ENCODE peak calls at places on chromosomes 3 and 15, in four cellular contexts. V, B, M and G are unnamed samples.

GRCh38 chr3:165837058-165837525 is at the start of gene BCHE:
- DNase-seq in V (peak), B (no peak), M (peak), G (peak)

GRCh38 chr15:85756411-85757072 is 38.2 kb downstream of the KLHL25 start:
- DNase-seq in V (no peak), B (no peak), M (no peak), G (no peak)

GRCh38 chr15:59736181-59736580 is 47.1 kb upstream of the BNIP2 start:
- DNase-seq in V (no peak), B (no peak), M (no peak), G (no peak)

GRCh38 chr15:71691700-71692417 is 118.5 kb upstream of the NR2E3 start:
- DNase-seq in V (peak), B (no peak), M (peak), G (no peak)

GRCh38 chr3:53730565-53730964 is 115.7 kb downstream of the CHDH start:
- DNase-seq in V (no peak), B (no peak), M (no peak), G (no peak)

GRCh38 chr15:71596672-71597071 is 213.7 kb upstream of the NR2E3 start:
- DNase-seq in V (no peak), B (no peak), M (no peak), G (no peak)

GRCh38 chr3:158659454-158660237 is 12.8 kb downstream of the LXN start:
- DNase-seq in V (peak), B (peak), M (peak), G (peak)

GRCh38 chr3:18988619-18989229 is 159.6 kb upstream of the KCNH8 start:
- DNase-seq in V (peak), B (no peak), M (peak), G (peak)

GRCh38 chr3:59685432-59685831 is 635.6 kb upstream of the CFAP20DC start:
- DNase-seq in V (no peak), B (no peak), M (no peak), G (no peak)

GRCh38 chr3:170633573-170633972 is 47.7 kb upstream of the SLC7A14 start:
- DNase-seq in V (no peak), B (no peak), M (no peak), G (no peak)

GRCh38 chr15:27222479-27222878 is 251.5 kb downstream of the GABRG3 start:
- DNase-seq in V (peak), B (no peak), M (peak), G (no peak)

GRCh38 chr15:36401586-36401966 is 177.8 kb upstream of the CDIN1 start:
- DNase-seq in V (no peak), B (no peak), M (no peak), G (no peak)

GRCh38 chr3:105868450-105868744 is 415 bp downstream of the CBLB start:
- DNase-seq in V (peak), B (no peak), M (no peak), G (peak)

GRCh38 chr3:58236527-58237237 is 910 bp upstream of the ABHD6 start:
- DNase-seq in V (peak), B (no peak), M (no peak), G (no peak)

GRCh38 chr15:89362203-89363101 is 27.8 kb upstream of the POLG start:
- DNase-seq in V (no peak), B (no peak), M (no peak), G (no peak)

GRCh38 chr3:193743702-193744047 is 150.7 kb downstream of the OPA1 start:
- DNase-seq in V (no peak), B (no peak), M (peak), G (peak)

GRCh38 chr15:34732430-34732829 is 22.4 kb downstream of the GJD2 start:
- DNase-seq in V (no peak), B (no peak), M (peak), G (no peak)

GRCh38 chr3:17605032-17605431 is 137.4 kb downstream of the TBC1D5 start:
- DNase-seq in V (peak), B (peak), M (peak), G (no peak)

GRCh38 chr3:111521881-111522280 is 20.1 kb upstream of the CD96 start:
- DNase-seq in V (no peak), B (no peak), M (no peak), G (no peak)

GRCh38 chr3:69426905-69427304 is 41.0 kb upstream of the FRMD4B start:
- DNase-seq in V (no peak), B (no peak), M (no peak), G (no peak)
- TF ChIP-seq CTCF in V (peak), B (no peak), M (peak), G (no peak)

GRCh38 chr3:127483902-127484591 is 106.5 kb downstream of the TPRA1 start:
- DNase-seq in V (no peak), B (no peak), M (no peak), G (no peak)
- TF ChIP-seq CTCF in V (no peak), B (no peak), M (no peak), G (no peak)

GRCh38 chr3:159732172-159733111 is 256.2 kb upstream of the IL12A start:
- DNase-seq in V (peak), B (peak), M (peak), G (peak)
- TF ChIP-seq CTCF in V (no peak), B (no peak), M (no peak), G (no peak)

DNA sequence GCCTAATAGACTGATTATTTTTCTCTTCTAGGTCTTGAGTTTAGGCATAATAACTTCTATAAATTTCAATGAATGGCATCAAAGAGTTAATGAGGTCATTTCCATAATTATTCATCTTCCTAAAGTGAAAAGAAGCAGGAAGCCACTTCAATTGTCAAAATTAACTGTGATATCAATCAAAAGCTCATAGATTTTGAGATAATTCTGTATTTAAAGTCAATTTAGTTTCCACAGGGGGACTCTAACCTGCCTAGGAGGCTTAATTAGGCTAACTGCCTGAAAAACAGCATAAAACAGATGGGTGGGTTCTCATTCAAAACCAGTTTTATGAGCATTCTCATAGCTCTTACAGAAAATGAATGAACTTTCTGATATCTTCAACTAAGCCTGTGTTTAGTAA is 177.8 kb downstream of the OTOL1 start:
- DNase-seq in V (no peak), B (no peak), M (no peak), G (no peak)
- TF ChIP-seq CTCF in V (no peak), B (no peak), M (no peak), G (no peak)

GRCh38 chr3:132317229-132317948 is at the start of gene ACP3:
- DNase-seq in V (peak), B (peak), M (peak), G (peak)
- TF ChIP-seq CTCF in V (no peak), B (no peak), M (no peak), G (no peak)

GRCh38 chr3:195856410-195857084 is 44.8 kb upstream of the MUC4 start:
- DNase-seq in V (no peak), B (no peak), M (no peak), G (no peak)

GRCh38 chr3:195853930-195854478 is 42.3 kb upstream of the MUC4 start:
- DNase-seq in V (no peak), B (no peak), M (no peak), G (no peak)

GRCh38 chr3:195853036-195853435 is 41.3 kb upstream of the MUC4 start:
- DNase-seq in V (no peak), B (no peak), M (no peak), G (no peak)

GRCh38 chr3:195854628-195855300 is 43.0 kb upstream of the MUC4 start:
- DNase-seq in V (no peak), B (no peak), M (no peak), G (no peak)

GRCh38 chr3:195855471-195856409 is 44.0 kb upstream of the MUC4 start:
- DNase-seq in V (peak), B (no peak), M (peak), G (peak)
- TF ChIP-seq CTCF in V (peak), B (peak), M (peak), G (peak)

DNA sequence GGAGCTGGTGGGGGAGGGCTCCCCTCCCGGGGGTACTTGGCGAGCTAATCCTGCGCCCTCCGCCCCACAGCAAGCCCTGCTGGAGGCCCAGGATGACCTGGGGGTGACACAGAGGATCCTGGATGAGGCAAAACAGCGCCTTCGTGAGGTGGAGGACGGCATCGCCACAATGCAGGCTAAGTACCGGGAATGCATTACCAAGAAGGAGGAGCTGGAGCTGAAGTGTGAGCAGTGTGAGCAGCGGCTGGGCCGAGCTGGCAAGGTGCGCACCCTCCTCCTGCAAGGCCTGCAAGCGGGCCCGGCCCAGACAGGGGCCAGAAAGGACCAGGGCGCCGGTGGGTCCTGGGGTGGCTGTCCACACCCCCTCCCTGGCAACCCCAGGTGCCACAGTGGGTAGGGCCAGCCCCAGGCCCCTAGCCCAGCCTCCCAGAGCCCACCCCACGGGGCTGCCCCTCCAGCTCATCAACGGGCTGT is 56.5 kb downstream of the SEMA3G start:
- DNase-seq in V (no peak), B (no peak), M (no peak), G (no peak)
- TF ChIP-seq CTCF in V (peak), B (no peak), M (no peak), G (no peak)

GRCh38 chr15:95328559-95328958 is 1001.9 kb upstream of the NR2F2 start:
- DNase-seq in V (no peak), B (no peak), M (no peak), G (no peak)
- TF ChIP-seq CTCF in V (no peak), B (no peak), M (no peak), G (no peak)

GRCh38 chr15:99092554-99093172 is 12.2 kb upstream of the SYNM start:
- DNase-seq in V (no peak), B (no peak), M (no peak), G (no peak)
- TF ChIP-seq CTCF in V (no peak), B (no peak), M (no peak), G (no peak)

GRCh38 chr3:3448468-3448867 is 269.0 kb upstream of the CRBN start:
- DNase-seq in V (no peak), B (no peak), M (no peak), G (no peak)
- TF ChIP-seq CTCF in V (no peak), B (no peak), M (no peak), G (no peak)